ENCODE peak calls at places on chromosomes 16 and 17, in four cellular contexts. P is GM12878, W is H1, C is HepG2. L is an unnamed sample.
A peak's percentile ranks its signal among the peaks of the same experiment; 100 is the strongest.

GRCh38 chr17:76599699-76600460 is 14.2 kb upstream of the ST6GALNAC2 start:
- DNase-seq in P (no peak), W (no peak), C (no peak), L (no peak)

GRCh38 chr17:44223574-44224046 is 4.1 kb upstream of the UBTF start:
- DNase-seq in P (no peak), W (no peak), C (no peak), L (no peak)

GRCh38 chr17:6927290-6927844 is 68.5 kb upstream of the ALOX12 start:
- DNase-seq in P (no peak), W (no peak), C (no peak), L (no peak)

GRCh38 chr16:1074379-1074649 is 1.8 kb downstream of the SSTR5 start:
- DNase-seq in P (no peak), W (no peak), C (no peak), L (no peak)

GRCh38 chr16:84547539-84548058 is 43.1 kb upstream of the MEAK7 start:
- DNase-seq in P (no peak), W (no peak), C (peak; percentile 37), L (no peak)

GRCh38 chr16:69093974-69094373 is 11.5 kb upstream of the HAS3 start:
- DNase-seq in P (no peak), W (no peak), C (no peak), L (no peak)

GRCh38 chr16:68265078-68265925 is 976 bp downstream of the SLC7A6 start:
- DNase-seq in P (no peak), W (no peak), C (peak; percentile 100), L (peak; percentile 68)

GRCh38 chr16:339680-340079 is 12.8 kb downstream of the AXIN1 start:
- DNase-seq in P (no peak), W (no peak), C (no peak), L (no peak)

GRCh38 chr16:535446-536405 is 8.2 kb downstream of the CAPN15 start:
- DNase-seq in P (no peak), W (no peak), C (no peak), L (peak; percentile 54)

GRCh38 chr16:56911771-56912541 is 20.0 kb upstream of the HERPUD1 start:
- DNase-seq in P (peak; percentile 72), W (no peak), C (no peak), L (no peak)

GRCh38 chr17:76154935-76155845 is 14.1 kb upstream of the FOXJ1 start:
- DNase-seq in P (no peak), W (no peak), C (no peak), L (no peak)

GRCh38 chr17:57607553-57608120 is 137.5 kb downstream of the CCDC182 start:
- DNase-seq in P (no peak), W (no peak), C (no peak), L (no peak)

GRCh38 chr16:12387786-12388185 is 411.3 kb downstream of the SNX29 start:
- DNase-seq in P (no peak), W (no peak), C (no peak), L (no peak)

GRCh38 chr17:50466371-50467113 is 2.1 kb downstream of the CHAD start:
- DNase-seq in P (no peak), W (no peak), C (no peak), L (no peak)

GRCh38 chr17:14580494-14580893 is 279.6 kb downstream of the HS3ST3B1 start:
- DNase-seq in P (no peak), W (no peak), C (no peak), L (no peak)

GRCh38 chr17:48642843-48643696 is 16.9 kb upstream of the HOXB9 start:
- DNase-seq in P (no peak), W (no peak), C (no peak), L (no peak)

GRCh38 chr17:82931696-82932060 is 91.9 kb upstream of the ZNF750 start:
- DNase-seq in P (no peak), W (no peak), C (no peak), L (no peak)

GRCh38 chr17:75769536-75769935 is 4.5 kb upstream of the GALK1 start:
- DNase-seq in P (no peak), W (no peak), C (no peak), L (no peak)

GRCh38 chr16:65681406-65681805 is 559.5 kb upstream of the CDH11 start:
- DNase-seq in P (no peak), W (no peak), C (no peak), L (no peak)

GRCh38 chr17:13273744-13274295 is 256.0 kb upstream of the ELAC2 start:
- DNase-seq in P (no peak), W (no peak), C (no peak), L (no peak)

GRCh38 chr17:50507871-50508572 is at the start of gene MYCBPAP:
- DNase-seq in P (peak; percentile 28), W (peak; percentile 43), C (no peak), L (no peak)

GRCh38 chr17:28973414-28973813 is 22.1 kb upstream of the PHF12 start:
- DNase-seq in P (no peak), W (no peak), C (no peak), L (no peak)

GRCh38 chr16:17177242-17177967 is 293.4 kb downstream of the XYLT1 start:
- DNase-seq in P (no peak), W (no peak), C (no peak), L (no peak)

GRCh38 chr16:83791916-83792315 is 15.9 kb upstream of the HSBP1 start:
- DNase-seq in P (no peak), W (no peak), C (no peak), L (no peak)

GRCh38 chr16:30406911-30407793 is at the start of gene ZNF771:
- DNase-seq in P (no peak), W (peak; percentile 78), C (peak; percentile 84), L (peak; percentile 73)

GRCh38 chr16:13070268-13070667 is 168.9 kb downstream of the SHISA9 start:
- DNase-seq in P (no peak), W (peak; percentile 84), C (no peak), L (no peak)

GRCh38 chr16:71439531-71439930 is 2.3 kb downstream of the TLE7 start:
- DNase-seq in P (no peak), W (no peak), C (no peak), L (no peak)

GRCh38 chr17:37714897-37715296 is 30.0 kb downstream of the HNF1B start:
- DNase-seq in P (no peak), W (no peak), C (no peak), L (no peak)

GRCh38 chr17:71423871-71424546 is 696.8 kb upstream of the SOX9 start:
- DNase-seq in P (no peak), W (no peak), C (no peak), L (peak; percentile 98)

GRCh38 chr17:29722411-29723198 is 99.9 kb upstream of the CORO6 start:
- DNase-seq in P (peak; percentile 96), W (no peak), C (no peak), L (no peak)

GRCh38 chr17:81553616-81554181 is 1.5 kb upstream of the FAAP100 start:
- DNase-seq in P (peak; percentile 9), W (no peak), C (no peak), L (peak; percentile 16)

GRCh38 chr16:55323637-55324490 is at the start of gene IRX6:
- DNase-seq in P (no peak), W (peak; percentile 82), C (no peak), L (no peak)
- TF ChIP-seq SRF in P (no peak), W (no peak), C (no peak), L (no peak)

GRCh38 chr16:87847467-87847784 is 21.9 kb downstream of the SLC7A5 start:
- DNase-seq in P (no peak), W (no peak), C (no peak), L (no peak)

GRCh38 chr16:87849419-87850008 is 19.8 kb downstream of the SLC7A5 start:
- DNase-seq in P (no peak), W (no peak), C (no peak), L (no peak)

GRCh38 chr16:87847785-87848675 is 21.3 kb downstream of the SLC7A5 start:
- DNase-seq in P (no peak), W (no peak), C (peak; percentile 99), L (no peak)

GRCh38 chr16:87850009-87851006 is 19.0 kb downstream of the SLC7A5 start:
- DNase-seq in P (no peak), W (no peak), C (peak; percentile 91), L (no peak)

GRCh38 chr16:87848676-87849345 is 20.5 kb downstream of the SLC7A5 start:
- DNase-seq in P (no peak), W (no peak), C (no peak), L (no peak)
- TF ChIP-seq SRF in P (no peak), W (no peak), C (no peak), L (no peak)

GRCh38 chr16:61382435-61382834 is 653.8 kb downstream of the CDH8 start:
- DNase-seq in P (no peak), W (no peak), C (no peak), L (no peak)
- TF ChIP-seq SRF in P (no peak), W (no peak), C (no peak), L (no peak)

GRCh38 chr16:27320261-27321012 is 6.7 kb downstream of the IL4R start:
- DNase-seq in P (no peak), W (no peak), C (no peak), L (no peak)

GRCh38 chr16:27319257-27319965 is 5.6 kb downstream of the IL4R start:
- DNase-seq in P (no peak), W (no peak), C (no peak), L (no peak)

GRCh38 chr16:27317320-27317719 is 3.5 kb downstream of the IL4R start:
- DNase-seq in P (no peak), W (no peak), C (no peak), L (no peak)

GRCh38 chr16:27317738-27318398 is 4.1 kb downstream of the IL4R start:
- DNase-seq in P (no peak), W (no peak), C (no peak), L (no peak)

GRCh38 chr16:27318399-27319256 is 4.9 kb downstream of the IL4R start:
- DNase-seq in P (no peak), W (no peak), C (no peak), L (no peak)
- TF ChIP-seq SRF in P (no peak), W (no peak), C (no peak), L (no peak)

DNA sequence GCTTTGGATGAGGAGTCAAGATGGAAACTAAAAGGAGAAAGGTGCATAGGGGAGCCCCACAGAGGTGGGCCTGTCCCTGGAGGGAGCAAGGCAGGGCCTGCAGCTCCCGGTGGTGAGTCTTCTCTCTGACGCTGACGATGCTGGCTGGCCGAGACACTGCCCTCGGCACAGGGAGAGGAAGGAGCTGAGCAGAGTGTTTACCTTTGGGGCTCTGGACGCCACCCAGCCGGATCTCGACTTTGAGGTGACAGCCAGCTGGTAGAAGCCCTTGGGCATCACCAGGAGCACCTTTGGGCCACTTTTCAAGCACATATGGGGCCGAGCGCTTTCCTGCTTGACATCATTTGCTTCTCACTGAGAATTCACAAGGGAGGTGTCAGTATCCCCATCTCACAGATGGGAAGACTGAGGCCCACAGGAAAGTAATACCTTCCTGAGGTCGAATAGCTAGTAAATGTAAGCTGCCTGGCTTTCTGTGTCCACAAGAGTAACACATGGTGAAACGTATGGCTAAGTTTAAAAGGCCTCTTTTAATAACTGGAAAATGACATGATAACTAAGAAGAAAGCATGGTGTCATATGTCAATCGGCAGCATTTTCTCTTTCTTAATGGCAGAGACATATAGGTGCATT is 294.3 kb upstream of the TNRC6C start:
- DNase-seq in P (no peak), W (no peak), C (no peak), L (no peak)
- TF ChIP-seq SRF in P (no peak), W (no peak), C (no peak), L (no peak)

L was measured in HCT116.